ENCODE peak calls at places on chromosome 1, in five cellular contexts. One of them, this sample, is unnamed.

GRCh38 chr1:83845437-83846071 is 153.4 kb downstream of the TTLL7 start:
- DNase-seq in glutamatergic neuron: no peak
- DNase-seq in heart right ventricle: no peak
- DNase-seq in AG09319: peak
- DNase-seq in tibial artery: no peak
- DNase-seq in this sample: no peak

GRCh38 chr1:191752342-191752741 is 405.9 kb upstream of the RGS18 start:
- DNase-seq in glutamatergic neuron: no peak
- DNase-seq in heart right ventricle: no peak
- DNase-seq in AG09319: no peak
- DNase-seq in tibial artery: no peak
- DNase-seq in this sample: no peak

GRCh38 chr1:2801535-2802291 is at the start of gene TTC34:
- DNase-seq in glutamatergic neuron: peak
- DNase-seq in heart right ventricle: no peak
- DNase-seq in AG09319: no peak
- DNase-seq in tibial artery: no peak
- DNase-seq in this sample: no peak

GRCh38 chr1:70211536-70211935 is 6.2 kb upstream of the LRRC40 start:
- DNase-seq in glutamatergic neuron: no peak
- DNase-seq in heart right ventricle: no peak
- DNase-seq in AG09319: no peak
- DNase-seq in tibial artery: no peak
- DNase-seq in this sample: no peak

GRCh38 chr1:150089846-150090520 is 22.4 kb downstream of the VPS45 start:
- DNase-seq in glutamatergic neuron: no peak
- DNase-seq in heart right ventricle: no peak
- DNase-seq in AG09319: no peak
- DNase-seq in tibial artery: no peak
- DNase-seq in this sample: no peak

GRCh38 chr1:207362962-207363858 is 41.7 kb downstream of the CD55 start:
- DNase-seq in glutamatergic neuron: no peak
- DNase-seq in heart right ventricle: no peak
- DNase-seq in AG09319: no peak
- DNase-seq in tibial artery: no peak
- DNase-seq in this sample: no peak

GRCh38 chr1:28417441-28418277 is 48.1 kb downstream of the PHACTR4 start:
- DNase-seq in glutamatergic neuron: no peak
- DNase-seq in heart right ventricle: no peak
- DNase-seq in AG09319: peak
- DNase-seq in tibial artery: no peak
- DNase-seq in this sample: no peak

GRCh38 chr1:184298321-184299052 is 88.3 kb upstream of the C1orf21 start:
- DNase-seq in glutamatergic neuron: peak
- DNase-seq in heart right ventricle: no peak
- DNase-seq in AG09319: no peak
- DNase-seq in tibial artery: no peak
- DNase-seq in this sample: no peak

GRCh38 chr1:226974544-226975258 is 34.6 kb downstream of the COQ8A start:
- DNase-seq in glutamatergic neuron: no peak
- DNase-seq in heart right ventricle: no peak
- DNase-seq in AG09319: no peak
- DNase-seq in tibial artery: peak
- DNase-seq in this sample: no peak

GRCh38 chr1:207404849-207405525 is 49.1 kb upstream of the CR2 start:
- DNase-seq in glutamatergic neuron: no peak
- DNase-seq in heart right ventricle: no peak
- DNase-seq in AG09319: peak
- DNase-seq in tibial artery: no peak
- DNase-seq in this sample: no peak

GRCh38 chr1:25520446-25521061 is 22.9 kb upstream of the LDLRAP1 start:
- DNase-seq in glutamatergic neuron: peak
- DNase-seq in heart right ventricle: peak
- DNase-seq in AG09319: peak
- DNase-seq in tibial artery: peak
- DNase-seq in this sample: peak

GRCh38 chr1:43530483-43531452 is at the start of gene PTPRF:
- DNase-seq in glutamatergic neuron: peak
- DNase-seq in heart right ventricle: peak
- DNase-seq in AG09319: no peak
- DNase-seq in tibial artery: no peak
- DNase-seq in this sample: peak

GRCh38 chr1:23449918-23450317 is 25.4 kb upstream of the TCEA3 start:
- DNase-seq in glutamatergic neuron: no peak
- DNase-seq in heart right ventricle: peak
- DNase-seq in AG09319: no peak
- DNase-seq in tibial artery: peak
- DNase-seq in this sample: no peak

GRCh38 chr1:100482167-100482566 is 55.8 kb upstream of the GPR88 start:
- DNase-seq in glutamatergic neuron: no peak
- DNase-seq in heart right ventricle: no peak
- DNase-seq in AG09319: no peak
- DNase-seq in tibial artery: no peak
- DNase-seq in this sample: no peak

GRCh38 chr1:227490001-227490400 is 73.4 kb upstream of the ZNF678 start:
- DNase-seq in glutamatergic neuron: no peak
- DNase-seq in heart right ventricle: no peak
- DNase-seq in AG09319: no peak
- DNase-seq in tibial artery: no peak
- DNase-seq in this sample: no peak

GRCh38 chr1:156673387-156674121 is 3.7 kb downstream of the NES start:
- DNase-seq in glutamatergic neuron: peak
- DNase-seq in heart right ventricle: no peak
- DNase-seq in AG09319: no peak
- DNase-seq in tibial artery: no peak
- DNase-seq in this sample: peak

GRCh38 chr1:86872086-86872485 is 41.8 kb downstream of the SELENOF start:
- DNase-seq in glutamatergic neuron: no peak
- DNase-seq in heart right ventricle: no peak
- DNase-seq in AG09319: peak
- DNase-seq in tibial artery: no peak
- DNase-seq in this sample: no peak

DNA sequence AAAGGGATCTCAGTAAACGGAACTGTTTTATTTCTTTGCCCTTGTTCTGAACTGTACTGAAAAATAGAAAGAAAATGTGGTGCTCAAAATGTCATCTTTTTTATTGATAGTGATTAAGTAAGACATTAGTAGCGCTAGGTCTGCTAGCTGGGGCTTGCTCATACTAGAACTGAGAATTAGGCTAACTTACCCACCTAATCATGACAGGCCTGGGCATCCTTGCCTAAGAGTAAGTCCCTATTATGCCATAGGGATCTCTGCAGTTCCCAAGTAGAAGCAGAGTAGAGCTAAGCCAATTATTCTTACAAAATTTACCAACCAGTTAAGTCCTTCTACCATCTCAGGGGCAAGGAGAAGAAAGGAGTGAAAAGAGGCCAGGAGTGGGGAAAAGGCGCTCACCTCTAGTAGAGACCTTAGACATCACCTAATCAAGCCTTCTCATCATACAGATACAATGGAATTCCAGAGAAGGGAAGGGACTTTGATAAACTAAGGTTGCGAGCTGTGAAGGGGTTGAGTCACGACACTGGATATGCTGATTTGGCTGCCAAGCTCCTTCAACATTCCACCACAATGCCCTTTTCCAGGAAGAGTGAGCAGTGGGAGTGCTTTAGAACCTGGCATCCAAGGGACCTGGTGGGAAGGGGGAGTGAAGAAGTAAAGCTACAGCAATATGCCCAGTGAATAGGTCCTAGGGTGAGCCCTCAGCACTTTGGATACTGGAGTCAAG is 27.7 kb upstream of the RPTN start:
- DNase-seq in glutamatergic neuron: no peak
- DNase-seq in heart right ventricle: no peak
- DNase-seq in AG09319: no peak
- DNase-seq in tibial artery: no peak
- DNase-seq in this sample: no peak
- TF ChIP-seq CTCF in glutamatergic neuron: no peak
- TF ChIP-seq CTCF in heart right ventricle: no peak
- TF ChIP-seq CTCF in AG09319: no peak
- TF ChIP-seq CTCF in tibial artery: no peak
- TF ChIP-seq CTCF in this sample: no peak

DNA sequence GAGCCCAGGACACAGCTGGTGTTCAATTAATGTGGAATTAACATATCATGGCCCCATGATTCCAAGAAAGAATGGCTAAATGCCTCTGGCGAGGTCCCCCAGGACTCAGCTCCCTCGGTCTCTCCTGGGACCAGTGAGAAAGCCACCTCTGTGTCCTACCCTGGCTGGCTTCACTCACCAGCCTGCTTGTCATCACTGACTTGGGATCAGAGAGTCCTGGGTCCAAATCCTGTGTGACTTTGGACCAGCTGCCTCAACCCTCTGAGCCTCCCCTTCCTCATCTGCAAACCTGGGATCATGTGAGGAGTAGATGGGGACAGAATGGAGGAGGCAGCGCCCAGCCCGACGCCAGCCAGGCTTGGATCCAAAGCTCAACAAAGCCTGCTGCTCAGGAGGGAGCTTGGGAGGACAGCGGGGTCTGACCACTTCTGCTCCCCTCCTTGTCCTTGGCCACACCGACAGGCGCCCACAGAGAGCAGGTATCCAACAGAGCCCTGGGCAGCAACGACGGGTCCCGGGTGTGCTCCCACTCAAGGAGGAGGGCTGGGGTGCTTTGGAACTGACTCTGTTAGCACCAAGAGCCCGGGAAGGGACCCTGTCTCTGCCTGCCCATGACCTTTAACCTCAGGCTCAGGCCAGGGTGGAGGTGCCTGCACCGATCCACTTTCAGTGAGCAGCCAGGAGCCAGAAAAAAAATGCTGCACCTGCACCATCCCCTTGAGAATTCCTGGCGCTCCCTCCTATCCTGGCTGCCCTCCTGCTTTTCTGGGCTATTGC is 3.2 kb downstream of the SH2D5 start:
- DNase-seq in glutamatergic neuron: no peak
- DNase-seq in heart right ventricle: no peak
- DNase-seq in AG09319: no peak
- DNase-seq in tibial artery: no peak
- DNase-seq in this sample: no peak
- TF ChIP-seq CTCF in glutamatergic neuron: no peak
- TF ChIP-seq CTCF in heart right ventricle: no peak
- TF ChIP-seq CTCF in AG09319: no peak
- TF ChIP-seq CTCF in tibial artery: no peak
- TF ChIP-seq CTCF in this sample: no peak

DNA sequence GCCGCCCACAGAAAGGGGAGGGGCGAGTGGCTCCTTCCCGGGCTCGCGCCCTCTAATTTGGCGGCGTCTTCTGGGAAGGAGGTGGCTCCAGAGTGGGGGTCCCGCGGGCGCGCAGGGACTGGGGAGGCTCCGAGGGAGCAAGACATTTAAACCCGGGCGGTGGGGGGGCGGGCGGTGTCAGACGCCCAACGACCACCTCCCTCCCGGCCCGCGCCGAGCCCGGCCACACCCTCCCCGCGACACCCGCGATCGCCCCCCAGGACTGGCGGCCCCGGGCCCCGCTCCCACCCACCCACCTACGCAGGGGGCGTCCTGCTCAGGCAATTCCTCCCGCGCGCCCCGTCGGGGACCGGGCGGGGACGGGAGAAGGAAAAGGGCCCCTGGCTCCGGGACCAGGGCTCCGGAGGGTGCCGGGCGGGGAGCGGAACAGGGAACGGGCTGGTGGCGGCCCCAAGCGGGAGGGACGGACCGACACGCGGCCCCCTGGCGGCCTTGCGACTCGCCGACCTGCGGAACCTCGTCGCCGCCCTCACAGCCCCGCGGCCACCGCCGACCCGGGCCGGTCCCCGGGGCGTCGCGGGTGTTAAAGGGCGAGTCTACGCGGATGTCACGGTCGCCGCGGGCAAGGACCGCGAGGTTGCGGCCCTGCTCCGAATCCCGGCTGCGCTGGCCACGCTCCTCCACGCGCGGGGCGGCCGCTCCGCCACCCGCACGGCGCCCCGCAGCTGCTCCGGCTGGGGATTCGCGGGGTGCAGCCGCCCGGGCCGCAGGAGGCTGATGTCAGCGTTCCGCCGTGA is 94.0 kb upstream of the FMN2 start:
- DNase-seq in glutamatergic neuron: peak
- DNase-seq in heart right ventricle: no peak
- DNase-seq in AG09319: no peak
- DNase-seq in tibial artery: no peak
- DNase-seq in this sample: no peak
- TF ChIP-seq CTCF in glutamatergic neuron: peak
- TF ChIP-seq CTCF in heart right ventricle: no peak
- TF ChIP-seq CTCF in AG09319: no peak
- TF ChIP-seq CTCF in tibial artery: no peak
- TF ChIP-seq CTCF in this sample: no peak

GRCh38 chr1:11458811-11459275 is 20.1 kb upstream of the DISP3 start:
- DNase-seq in glutamatergic neuron: no peak
- DNase-seq in heart right ventricle: peak
- DNase-seq in AG09319: no peak
- DNase-seq in tibial artery: no peak
- DNase-seq in this sample: peak

GRCh38 chr1:11455925-11456580 is 22.9 kb upstream of the DISP3 start:
- DNase-seq in glutamatergic neuron: no peak
- DNase-seq in heart right ventricle: no peak
- DNase-seq in AG09319: no peak
- DNase-seq in tibial artery: no peak
- DNase-seq in this sample: no peak

GRCh38 chr1:11450310-11450709 is 28.6 kb upstream of the DISP3 start:
- DNase-seq in glutamatergic neuron: no peak
- DNase-seq in heart right ventricle: no peak
- DNase-seq in AG09319: no peak
- DNase-seq in tibial artery: no peak
- DNase-seq in this sample: no peak

GRCh38 chr1:11456970-11457369 is 22.0 kb upstream of the DISP3 start:
- DNase-seq in glutamatergic neuron: no peak
- DNase-seq in heart right ventricle: no peak
- DNase-seq in AG09319: no peak
- DNase-seq in tibial artery: no peak
- DNase-seq in this sample: no peak

GRCh38 chr1:11453742-11454442 is 25.1 kb upstream of the DISP3 start:
- DNase-seq in glutamatergic neuron: peak
- DNase-seq in heart right ventricle: no peak
- DNase-seq in AG09319: no peak
- DNase-seq in tibial artery: no peak
- DNase-seq in this sample: no peak
- TF ChIP-seq CTCF in glutamatergic neuron: no peak
- TF ChIP-seq CTCF in heart right ventricle: no peak
- TF ChIP-seq CTCF in AG09319: no peak
- TF ChIP-seq CTCF in tibial artery: no peak
- TF ChIP-seq CTCF in this sample: no peak

GRCh38 chr1:65254320-65255087 is 54.8 kb upstream of the DNAJC6 start:
- DNase-seq in glutamatergic neuron: peak
- DNase-seq in heart right ventricle: peak
- DNase-seq in AG09319: no peak
- DNase-seq in tibial artery: peak
- DNase-seq in this sample: peak
- TF ChIP-seq CTCF in glutamatergic neuron: no peak
- TF ChIP-seq CTCF in heart right ventricle: no peak
- TF ChIP-seq CTCF in AG09319: peak
- TF ChIP-seq CTCF in tibial artery: no peak
- TF ChIP-seq CTCF in this sample: no peak

DNA sequence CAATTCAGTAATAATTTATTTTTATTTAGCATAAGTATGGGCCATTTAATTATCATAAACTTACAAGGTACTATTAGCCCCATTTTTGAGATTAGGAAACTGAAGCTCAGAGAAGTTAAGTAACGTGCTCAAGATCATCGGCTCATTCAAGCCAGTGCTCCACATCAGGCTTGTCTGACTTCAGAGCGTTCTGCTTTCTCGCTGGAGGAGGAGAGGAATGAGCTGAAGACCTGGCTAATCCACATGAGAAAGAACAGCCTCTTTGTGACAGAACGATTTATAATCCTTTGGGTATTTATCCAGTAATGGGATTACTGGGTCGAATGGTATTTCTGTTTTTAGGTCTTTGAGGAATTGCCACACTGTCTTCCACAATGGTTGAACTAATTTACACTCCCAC is 39.7 kb downstream of the DDX20 start:
- DNase-seq in glutamatergic neuron: no peak
- DNase-seq in heart right ventricle: no peak
- DNase-seq in AG09319: no peak
- DNase-seq in tibial artery: no peak
- DNase-seq in this sample: no peak
- TF ChIP-seq CTCF in glutamatergic neuron: no peak
- TF ChIP-seq CTCF in heart right ventricle: no peak
- TF ChIP-seq CTCF in AG09319: no peak
- TF ChIP-seq CTCF in tibial artery: no peak
- TF ChIP-seq CTCF in this sample: no peak